ENCODE peak calls at places on chromosomes 11 and 22, in seven cellular contexts. E, O, F, N, L, Z and J are unnamed samples.

GRCh38 chr11:85539029-85539689 is 88.0 kb downstream of the DLG2 start:
- DNase-seq in E (no peak), Z (no peak), O (no peak), L (no peak), F (no peak), N (no peak), J (no peak)

GRCh38 chr11:134261626-134262488 is 8.5 kb downstream of the ACAD8 start:
- DNase-seq in L (no peak), N (peak; percentile 26), Z (no peak), F (peak; percentile 42), O (no peak), E (no peak), J (peak; percentile 63)

GRCh38 chr22:36961626-36962025 is 48.2 kb downstream of the CSF2RB start:
- DNase-seq in E (no peak), L (no peak), O (no peak), F (no peak), N (peak; percentile 27), Z (no peak), J (no peak)

GRCh38 chr11:73143126-73143838 is 1.2 kb upstream of the FCHSD2 start:
- DNase-seq in L (no peak), N (peak; percentile 56), F (peak; percentile 61), O (no peak), Z (no peak), E (no peak), J (no peak)

GRCh38 chr11:62061356-62062222 is 62.2 kb upstream of the INCENP start:
- DNase-seq in F (peak; percentile 6), E (no peak), Z (no peak), L (no peak), O (no peak), N (peak; percentile 24), J (no peak)

GRCh38 chr11:34960277-34960676 is 43.9 kb downstream of the PDHX start:
- DNase-seq in Z (no peak), L (no peak), E (no peak), O (no peak), F (no peak), N (no peak), J (no peak)

GRCh38 chr22:19062139-19062789 is 59.9 kb downstream of the DGCR2 start:
- DNase-seq in Z (no peak), F (no peak), L (no peak), O (no peak), E (peak; percentile 15), N (no peak), J (no peak)

GRCh38 chr22:37186228-37186996 is 1.6 kb downstream of the C1QTNF6 start:
- DNase-seq in O (peak; percentile 29), Z (peak; percentile 67), N (peak; percentile 94), F (peak; percentile 93), E (peak; percentile 26), L (peak; percentile 22), J (peak; percentile 80)

GRCh38 chr22:24207264-24208011 is 26.2 kb downstream of the SUSD2 start:
- DNase-seq in L (no peak), N (peak; percentile 33), O (no peak), E (no peak), Z (no peak), F (no peak), J (no peak)

GRCh38 chr22:23399367-23400285 is 180.5 kb downstream of the IGLL1 start:
- DNase-seq in E (no peak), L (peak; percentile 51), N (no peak), F (no peak), O (no peak), Z (no peak), J (no peak)

GRCh38 chr11:112513936-112514716 is 253.5 kb upstream of the PLET1 start:
- DNase-seq in N (no peak), O (no peak), Z (no peak), F (no peak), L (no peak), E (no peak), J (no peak)

GRCh38 chr11:36186340-36186739 is 102.9 kb downstream of the COMMD9 start:
- DNase-seq in N (peak; percentile 91), F (no peak), L (no peak), E (no peak), Z (peak; percentile 59), O (no peak), J (no peak)

GRCh38 chr11:85725510-85726258 is 39.7 kb upstream of the CCDC89 start:
- DNase-seq in N (peak; percentile 89), O (no peak), Z (peak; percentile 71), E (no peak), F (no peak), L (no peak), J (no peak)

GRCh38 chr11:31236052-31236652 is 133.4 kb downstream of the DCDC1 start:
- DNase-seq in E (no peak), F (no peak), L (no peak), O (no peak), Z (no peak), N (peak; percentile 21), J (no peak)

GRCh38 chr22:29166180-29166579 is 39.5 kb upstream of the EMID1 start:
- DNase-seq in L (no peak), N (no peak), Z (no peak), E (no peak), O (no peak), F (peak; percentile 46), J (peak; percentile 24)

GRCh38 chr11:85787809-85788805 is 22.8 kb downstream of the SYTL2 start:
- DNase-seq in O (no peak), E (no peak), N (no peak), L (no peak), Z (no peak), F (no peak), J (no peak)

GRCh38 chr22:45454260-45454659 is 40.8 kb downstream of the RIBC2 start:
- DNase-seq in E (no peak), N (no peak), F (no peak), O (no peak), L (no peak), Z (peak; percentile 85), J (no peak)

GRCh38 chr22:40922484-40923303 is 28.5 kb upstream of the RBX1 start:
- DNase-seq in E (no peak), L (no peak), F (peak; percentile 72), N (peak; percentile 84), O (no peak), Z (peak; percentile 29), J (peak; percentile 49)

GRCh38 chr22:10781571-10782403 is 4746.2 kb upstream of the OR11H1 start:
- DNase-seq in F (no peak), N (no peak), L (no peak), Z (no peak), E (no peak), O (no peak), J (no peak)

GRCh38 chr22:10780281-10780680 is 4747.7 kb upstream of the OR11H1 start:
- DNase-seq in N (no peak), F (no peak), Z (no peak), E (no peak), L (no peak), O (no peak), J (no peak)

GRCh38 chr22:10778296-10778814 is 4749.6 kb upstream of the OR11H1 start:
- DNase-seq in L (no peak), E (no peak), N (no peak), Z (no peak), F (no peak), O (no peak), J (no peak)
- TF ChIP-seq CTCF in L (no peak), E (no peak), N (no peak), Z (no peak), F (no peak), O (no peak), J (no peak)

DNA sequence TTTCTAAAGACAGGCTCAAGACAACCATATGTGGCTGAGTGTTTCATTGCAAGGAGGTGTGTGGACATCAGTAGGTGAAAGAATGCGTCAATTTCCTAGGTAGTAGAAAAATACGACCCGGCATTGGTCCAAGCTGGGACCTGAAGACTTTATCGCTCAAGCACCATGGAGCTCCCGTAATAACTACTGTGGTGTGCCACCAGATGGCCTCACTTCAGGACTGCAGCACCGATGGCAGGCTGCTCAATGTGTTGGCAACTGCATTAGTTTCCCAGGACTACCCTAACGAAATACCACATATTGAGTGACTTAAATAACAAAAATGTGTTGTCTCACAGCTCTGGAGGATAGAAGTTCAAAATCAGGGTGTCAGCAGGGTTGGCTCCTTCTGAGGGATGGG is 72.4 kb upstream of the FAT3 start:
- DNase-seq in N (no peak), Z (no peak), L (no peak), O (no peak), E (no peak), F (no peak), J (no peak)
- TF ChIP-seq CTCF in N (no peak), Z (no peak), L (no peak), O (no peak), E (no peak), F (no peak), J (no peak)

GRCh38 chr22:50545522-50546325 is at the start of gene KLHDC7B:
- DNase-seq in F (no peak), Z (no peak), O (no peak), E (peak; percentile 45), N (no peak), L (no peak), J (peak; percentile 26)
- TF ChIP-seq CTCF in F (peak; percentile 15), Z (peak; percentile 45), O (no peak), E (no peak), N (peak; percentile 7), L (no peak), J (no peak)

GRCh38 chr11:71425851-71426250 is 22.3 kb downstream of the DHCR7 start:
- DNase-seq in N (no peak), F (no peak), Z (no peak), E (no peak), O (no peak), L (no peak), J (no peak)
- TF ChIP-seq CTCF in N (no peak), F (no peak), Z (no peak), E (no peak), O (no peak), L (no peak), J (no peak)

GRCh38 chr11:69882270-69882608 is 63.0 kb upstream of the FGF3 start:
- DNase-seq in O (peak; percentile 33), F (no peak), N (no peak), L (no peak), Z (no peak), E (peak; percentile 23), J (no peak)
- TF ChIP-seq CTCF in O (no peak), F (no peak), N (no peak), L (no peak), Z (no peak), E (no peak), J (no peak)

DNA sequence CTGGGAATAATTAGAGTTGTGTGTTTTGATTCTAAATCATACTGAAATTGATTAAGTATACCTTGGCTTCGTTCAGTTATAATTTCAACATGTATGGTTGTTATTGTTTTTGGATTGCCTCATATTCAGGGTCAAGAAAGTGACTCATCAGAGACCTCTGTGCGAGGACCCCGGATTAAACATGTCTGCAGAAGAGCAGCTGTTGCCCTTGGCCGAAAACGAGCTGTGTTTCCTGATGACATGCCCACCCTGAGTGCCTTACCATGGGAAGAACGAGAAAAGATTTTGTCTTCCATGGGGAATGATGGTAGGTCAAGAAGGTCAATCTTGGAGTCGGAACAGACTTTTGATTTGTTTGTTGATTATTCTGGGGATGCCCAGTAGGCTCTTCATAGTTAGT is 40.4 kb downstream of the KMT2A start:
- DNase-seq in N (no peak), F (no peak), Z (no peak), E (no peak), L (no peak), O (no peak), J (no peak)
- TF ChIP-seq CTCF in N (no peak), F (no peak), Z (no peak), E (no peak), L (no peak), O (no peak), J (no peak)